ENCODE peak calls at places on chromosomes 1 and 21, in seven cellular contexts. D is prostate gland, X is GM12892, Z is stomach, U is sigmoid colon, Q is breast epithelium, Y is GM12891. G is an unnamed sample.

GRCh38 chr1:165468850-165469249 is 23.9 kb upstream of the RXRG start:
- DNase-seq in X (no peak), D (no peak), Z (no peak), Y (no peak), Q (no peak), U (no peak), G (no peak)

GRCh38 chr21:42655797-42656770 is 2.7 kb downstream of the PDE9A start:
- DNase-seq in Z (no peak), U (peak), Q (no peak), D (peak), X (no peak), Y (no peak), G (no peak)

GRCh38 chr1:99808391-99809115 is 41.6 kb upstream of the AGL start:
- DNase-seq in Q (no peak), X (peak), Y (peak), D (peak), Z (no peak), U (peak), G (peak)

GRCh38 chr1:33029921-33030320 is 6.8 kb downstream of the AK2 start:
- DNase-seq in Q (no peak), Y (no peak), D (no peak), Z (no peak), X (no peak), U (no peak), G (no peak)

GRCh38 chr1:230899845-230900251 is 31.5 kb upstream of the C1orf198 start:
- DNase-seq in U (no peak), Q (no peak), X (no peak), Z (no peak), Y (no peak), D (no peak), G (no peak)

GRCh38 chr1:227437495-227438008 is 119.3 kb upstream of the CDC42BPA start:
- DNase-seq in X (no peak), Y (no peak), Z (no peak), U (no peak), Q (no peak), D (no peak), G (peak)

GRCh38 chr21:18252686-18253085 is 8.1 kb downstream of the CHODL start:
- DNase-seq in D (no peak), Y (no peak), U (no peak), Q (no peak), X (no peak), Z (no peak), G (no peak)

GRCh38 chr1:21318714-21319159 is 28.5 kb upstream of the ECE1 start:
- DNase-seq in Y (no peak), Z (peak), D (no peak), U (peak), Q (peak), X (no peak), G (no peak)

GRCh38 chr1:29830916-29831315 is 594.6 kb downstream of the PTPRU start:
- DNase-seq in Q (no peak), U (no peak), Y (no peak), Z (no peak), D (no peak), X (no peak), G (no peak)

GRCh38 chr1:206784471-206784903 is 12.2 kb upstream of the IL10 start:
- DNase-seq in D (no peak), Z (peak), Q (no peak), U (no peak), Y (no peak), X (peak), G (no peak)

GRCh38 chr1:36123357-36123756 is 1.7 kb downstream of the COL8A2 start:
- DNase-seq in Z (no peak), X (no peak), U (no peak), Q (no peak), D (no peak), Y (peak), G (no peak)

GRCh38 chr1:227928811-227929375 is 18.8 kb downstream of the WNT9A start:
- DNase-seq in Z (no peak), X (no peak), U (no peak), Y (no peak), D (no peak), Q (no peak), G (no peak)

GRCh38 chr21:44423941-44424607 is 31.2 kb upstream of the LRRC3 start:
- DNase-seq in Q (peak), U (peak), Y (no peak), Z (no peak), X (no peak), D (no peak), G (no peak)

GRCh38 chr1:238710697-238711096 is 675.7 kb upstream of the CHRM3 start:
- DNase-seq in U (no peak), Q (no peak), D (no peak), X (no peak), Z (no peak), Y (no peak), G (no peak)

GRCh38 chr21:21268061-21268471 is 269.9 kb downstream of the NCAM2 start:
- DNase-seq in Z (no peak), U (no peak), X (no peak), Y (no peak), Q (no peak), D (no peak), G (no peak)

GRCh38 chr1:164912290-164912689 is 353.3 kb downstream of the PBX1 start:
- DNase-seq in Y (no peak), X (no peak), D (no peak), Q (no peak), U (no peak), Z (no peak), G (no peak)

GRCh38 chr1:40385437-40386310 is 12.1 kb downstream of the SMAP2 start:
- DNase-seq in Q (no peak), D (no peak), Z (no peak), U (no peak), Y (no peak), X (no peak), G (peak)
- TF ChIP-seq POLR2AphosphoS5 in Q (no peak), D (peak), Z (peak), U (no peak), Y (peak), X (peak), G (no peak)

DNA sequence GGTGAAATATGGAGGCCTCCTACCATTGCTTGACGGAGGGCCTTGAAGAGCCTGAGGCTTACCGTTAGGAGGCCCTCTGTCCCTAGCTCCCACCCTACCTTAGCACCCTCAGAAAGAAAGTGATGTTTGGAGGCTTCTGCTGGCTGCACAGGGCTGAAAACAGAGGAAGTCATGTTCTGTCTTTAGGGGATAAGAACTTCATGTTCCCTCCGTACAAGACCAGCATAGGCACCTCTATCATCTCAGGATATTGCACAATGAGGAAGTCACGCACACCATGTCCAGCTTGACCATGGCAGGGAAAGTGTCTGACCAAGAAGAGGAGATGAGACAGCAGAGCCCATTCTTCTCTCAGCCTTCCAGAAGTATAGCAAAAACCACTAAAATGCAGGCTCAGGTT is 13.8 kb downstream of the ADORA3 start:
- DNase-seq in Z (no peak), Y (no peak), X (no peak), U (no peak), Q (no peak), D (no peak), G (no peak)
- TF ChIP-seq POLR2AphosphoS5 in Z (peak), Y (no peak), X (no peak), U (peak), Q (peak), D (no peak), G (no peak)

GRCh38 chr1:244350027-244350426 is 101.7 kb downstream of the ADSS2 start:
- DNase-seq in D (no peak), Q (no peak), X (no peak), U (no peak), Z (no peak), Y (no peak), G (no peak)

GRCh38 chr1:244346972-244347618 is 104.6 kb downstream of the ADSS2 start:
- DNase-seq in U (no peak), Q (no peak), Z (no peak), X (no peak), D (no peak), Y (no peak), G (peak)

GRCh38 chr1:244349103-244349531 is 102.6 kb downstream of the ADSS2 start:
- DNase-seq in Z (no peak), U (peak), D (no peak), Y (no peak), X (no peak), Q (no peak), G (peak)

GRCh38 chr1:244349581-244350001 is 102.1 kb downstream of the ADSS2 start:
- DNase-seq in Q (no peak), Y (no peak), Z (no peak), X (no peak), U (no peak), D (no peak), G (peak)

GRCh38 chr1:244347942-244348341 is 103.8 kb downstream of the ADSS2 start:
- DNase-seq in Q (no peak), Y (no peak), U (no peak), X (no peak), D (peak), Z (no peak), G (peak)
- TF ChIP-seq POLR2AphosphoS5 in Q (no peak), Y (no peak), U (no peak), X (no peak), D (peak), Z (no peak), G (no peak)

GRCh38 chr1:186059311-186059710 is 315.7 kb downstream of the TPR start:
- DNase-seq in U (no peak), D (peak), Z (no peak), Y (no peak), Q (no peak), X (no peak), G (no peak)
- TF ChIP-seq POLR2AphosphoS5 in U (no peak), D (peak), Z (no peak), Y (no peak), Q (no peak), X (no peak), G (no peak)

GRCh38 chr1:204733289-204733688 is 47.8 kb upstream of the LRRN2 start:
- DNase-seq in Y (no peak), D (no peak), Z (no peak), X (no peak), Q (no peak), U (no peak), G (no peak)
- TF ChIP-seq POLR2AphosphoS5 in Y (no peak), D (no peak), Z (no peak), X (no peak), Q (no peak), U (no peak), G (no peak)

DNA sequence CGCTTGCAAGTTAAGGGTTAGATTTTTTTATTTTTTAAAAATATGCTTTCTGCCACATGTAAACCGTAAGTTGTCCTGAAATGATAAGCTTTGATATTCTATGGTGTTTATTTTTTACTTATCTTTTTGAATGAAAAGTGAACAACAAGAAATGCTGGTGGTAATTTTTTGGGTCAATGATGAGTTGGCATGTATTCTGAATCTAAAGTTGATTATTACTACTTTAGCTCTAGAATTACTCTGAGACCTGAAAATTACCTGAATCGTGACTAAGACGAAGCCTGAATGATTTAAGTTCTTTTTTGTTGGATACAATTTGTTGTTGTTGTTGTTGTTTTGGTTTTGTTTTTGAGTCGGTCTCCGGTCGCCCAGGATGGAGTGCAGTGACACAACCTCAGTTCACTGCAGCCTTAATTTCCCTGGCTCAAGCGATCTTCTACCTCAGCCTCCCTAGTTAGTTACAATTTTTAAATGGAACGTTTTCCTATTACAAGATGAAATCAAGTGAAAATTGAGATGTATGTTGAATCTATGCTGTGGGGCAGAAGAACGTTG is 922 bp downstream of the RABGGTB start:
- DNase-seq in U (no peak), Y (no peak), D (no peak), X (no peak), Q (no peak), Z (no peak), G (no peak)
- TF ChIP-seq POLR2AphosphoS5 in U (no peak), Y (no peak), D (no peak), X (no peak), Q (no peak), Z (no peak), G (no peak)

GRCh38 chr1:3453891-3454810 is at the start of gene ARHGEF16:
- DNase-seq in Y (no peak), Q (peak), D (peak), Z (peak), X (no peak), U (no peak), G (peak)
- TF ChIP-seq POLR2AphosphoS5 in Y (no peak), Q (no peak), D (no peak), Z (no peak), X (no peak), U (no peak), G (no peak)

DNA sequence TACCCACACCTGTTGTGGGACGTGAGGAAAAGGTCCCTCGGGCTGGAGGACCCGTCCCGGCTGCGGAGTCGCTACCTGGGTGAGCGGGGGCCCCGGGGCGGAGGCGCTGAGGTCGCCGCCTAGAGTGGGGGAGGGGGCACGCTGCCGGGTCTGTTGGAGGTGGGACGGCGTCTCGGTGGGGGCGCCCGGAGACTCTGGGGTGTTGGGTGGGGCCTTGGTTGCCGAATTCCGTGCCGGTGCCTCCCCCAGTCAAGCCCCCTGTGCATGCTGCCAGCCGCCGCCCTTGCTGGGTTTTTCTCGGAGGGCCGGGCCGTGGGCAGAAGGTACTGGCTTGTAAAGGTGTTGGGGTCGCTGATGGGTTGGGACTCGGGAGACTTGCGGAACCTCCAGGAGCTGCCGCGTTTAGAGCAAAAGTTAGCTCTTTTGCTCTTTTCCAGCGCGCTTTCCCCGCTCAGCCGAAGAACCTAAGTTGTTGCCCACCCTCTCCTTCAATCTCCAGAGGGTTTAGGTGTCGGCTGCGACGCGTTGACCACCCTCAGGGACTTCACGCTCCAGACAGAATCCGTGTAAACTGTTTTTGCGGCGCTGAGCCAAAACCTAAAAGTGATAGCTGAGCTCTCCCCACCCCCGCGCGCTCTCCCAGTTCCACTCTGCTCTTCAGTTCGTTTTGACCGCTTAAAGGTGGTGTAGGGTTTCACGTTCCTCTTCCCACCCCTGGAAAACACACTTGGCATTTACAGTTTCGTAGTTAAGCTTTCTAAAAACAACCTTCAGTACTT is at the start of gene MPC2:
- DNase-seq in Y (peak), Q (peak), X (peak), D (peak), U (peak), Z (peak), G (peak)
- TF ChIP-seq POLR2AphosphoS5 in Y (no peak), Q (no peak), X (peak), D (peak), U (peak), Z (peak), G (no peak)

G was measured in endothelial cell of umbilical vein.